ENCODE peak calls at places on chromosome 7, in six cellular contexts. N is GM23248; X is kidney; L is HepG2; K is GM12865; G is CD4-positive, alpha-beta memory T cell. D is an unnamed sample.

GRCh38 chr7:134691820-134692705 is 45.4 kb downstream of the BPGM start:
- DNase-seq in X (peak; percentile 74), L (no peak), G (no peak), K (no peak), N (peak; percentile 78), D (peak; percentile 77)

GRCh38 chr7:46003896-46004875 is 83.1 kb upstream of the IGFBP3 start:
- DNase-seq in G (no peak), L (no peak), X (no peak), N (peak; percentile 96), K (no peak), D (peak; percentile 56)

GRCh38 chr7:100400656-100401055 is 27.4 kb downstream of the PILRA start:
- DNase-seq in G (no peak), X (no peak), N (no peak), K (peak; percentile 48), L (peak; percentile 42), D (no peak)

GRCh38 chr7:85602196-85602595 is 415.3 kb upstream of the SEMA3D start:
- DNase-seq in G (no peak), X (no peak), N (peak; percentile 14), L (no peak), K (no peak), D (no peak)

GRCh38 chr7:46764100-46764941 is 817.6 kb downstream of the TNS3 start:
- DNase-seq in X (no peak), G (no peak), K (peak; percentile 69), L (no peak), N (peak; percentile 98), D (peak; percentile 92)

GRCh38 chr7:46179211-46179610 is 258.1 kb upstream of the IGFBP3 start:
- DNase-seq in X (no peak), G (no peak), K (no peak), L (no peak), N (peak; percentile 51), D (no peak)

GRCh38 chr7:98110249-98111022 is 3.8 kb downstream of the LMTK2 start:
- DNase-seq in X (no peak), L (peak; percentile 85), K (no peak), N (no peak), G (no peak), D (no peak)

GRCh38 chr7:106659369-106659962 is 1.5 kb downstream of the CCDC71L start:
- DNase-seq in N (no peak), X (no peak), L (no peak), K (peak; percentile 3), G (no peak), D (no peak)

GRCh38 chr7:38825721-38826440 is 83.1 kb downstream of the VPS41 start:
- DNase-seq in K (peak; percentile 9), L (no peak), G (no peak), X (no peak), N (peak; percentile 46), D (no peak)

GRCh38 chr7:122310119-122311021 is 5.8 kb upstream of the FEZF1 start:
- DNase-seq in N (peak; percentile 39), K (peak; percentile 43), G (no peak), X (no peak), L (no peak), D (no peak)
- H3K4me3 ChIP-seq in N (peak overlapping the region; percentile 64), K (peak overlapping the region; percentile 50), G (no peak overlapping the region), X (peak overlapping the region; percentile 25), L (peak overlapping the region; percentile 65), D (peak overlapping the region; percentile 40)

DNA sequence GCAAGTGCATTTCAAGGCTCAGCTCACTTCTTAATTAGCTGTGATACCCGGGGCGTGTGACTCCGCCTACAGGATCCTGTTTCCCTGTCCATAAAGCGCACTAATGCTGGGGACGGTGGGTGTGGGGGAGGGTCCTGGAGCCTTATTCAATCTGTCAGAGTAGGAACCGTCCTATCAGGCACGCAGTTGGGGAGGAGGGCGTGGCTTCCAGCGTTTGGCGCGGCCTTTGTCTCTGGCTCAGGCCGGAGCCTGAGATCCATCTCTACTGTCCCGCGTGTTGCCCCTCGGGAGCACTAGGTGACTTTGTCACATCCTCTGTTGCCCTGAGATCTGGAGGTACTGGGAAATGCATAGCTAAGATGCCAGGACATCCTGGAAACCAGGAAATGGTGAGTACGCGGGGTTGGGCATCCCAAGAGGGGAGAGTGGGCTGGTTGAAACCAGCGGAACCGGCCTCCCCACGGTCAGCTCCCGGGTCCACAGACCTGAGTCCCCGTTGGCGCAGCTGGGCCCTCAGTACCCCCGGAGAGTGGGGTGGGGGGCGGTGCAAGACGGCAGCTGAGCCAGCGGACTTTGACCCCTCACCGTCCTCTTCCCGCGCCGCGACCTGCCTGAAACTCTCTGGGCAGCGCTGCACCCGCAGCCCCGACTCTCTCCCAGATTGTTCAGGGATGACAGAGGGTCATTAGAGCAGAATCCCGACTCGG is 104.4 kb upstream of the ZNF92 start:
- DNase-seq in K (peak; percentile 84), G (no peak), N (peak; percentile 20), L (peak; percentile 90), X (peak; percentile 72), D (no peak)
- H3K4me3 ChIP-seq in K (peak overlapping the region; percentile 61), G (peak overlapping the region; percentile 8), N (peak overlapping the region; percentile 36), L (peak overlapping the region; percentile 97), X (peak overlapping the region; percentile 32), D (peak overlapping the region; percentile 29)

GRCh38 chr7:17279081-17279480 is 19.4 kb upstream of the AHR start:
- DNase-seq in N (no peak), X (no peak), L (no peak), G (no peak), K (no peak), D (no peak)

GRCh38 chr7:17274551-17275245 is 23.8 kb upstream of the AHR start:
- DNase-seq in G (no peak), X (no peak), K (no peak), L (no peak), N (peak; percentile 15), D (no peak)

DNA sequence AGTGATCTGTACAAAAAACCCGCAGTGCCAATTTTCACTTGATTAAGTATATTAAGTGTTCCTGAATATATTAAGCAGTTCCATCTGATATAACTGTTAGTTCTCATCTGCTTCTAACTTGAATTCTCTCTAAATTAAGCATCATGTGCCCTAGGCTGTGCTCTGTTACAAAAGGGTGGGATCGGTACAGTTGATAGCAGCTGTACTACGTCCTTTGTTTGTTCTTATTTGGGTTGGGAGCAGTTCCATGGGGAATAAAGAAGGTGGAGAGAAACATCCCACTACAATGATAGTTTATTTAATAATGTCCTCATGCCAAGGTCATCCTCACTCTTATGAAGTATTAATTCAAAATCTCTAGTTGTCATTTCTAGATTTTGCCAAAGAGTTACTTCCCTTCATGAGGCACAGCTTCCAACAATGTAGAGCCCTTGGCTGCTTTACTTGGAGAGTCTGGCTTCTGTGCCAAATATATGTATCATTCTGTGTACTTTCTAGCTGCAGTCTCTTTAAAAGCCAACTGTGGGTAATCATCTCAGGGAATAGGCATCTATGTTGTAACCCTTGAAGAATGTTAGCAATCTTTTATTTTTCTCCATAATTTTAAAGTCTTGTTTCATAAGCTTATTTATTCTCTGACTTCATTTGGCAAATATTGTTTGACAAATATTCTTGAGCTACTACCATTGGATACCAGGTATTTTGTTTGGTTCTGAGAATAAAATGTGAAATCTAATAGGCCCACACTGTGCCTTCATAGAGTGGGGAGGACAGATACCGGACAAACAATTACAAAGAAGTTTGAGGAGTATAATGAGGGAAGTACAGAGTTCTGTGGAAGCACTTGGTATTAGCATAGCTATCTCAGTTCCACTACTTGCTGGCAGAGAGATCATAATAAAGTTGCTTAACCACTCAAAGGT is 22.4 kb upstream of the AHR start:
- DNase-seq in N (peak; percentile 98), L (peak; percentile 68), G (no peak), K (no peak), X (no peak), D (peak; percentile 90)
- H3K4me3 ChIP-seq in N (peak overlapping the region; percentile 52), L (no peak overlapping the region), G (no peak overlapping the region), K (no peak overlapping the region), X (no peak overlapping the region), D (no peak overlapping the region)

DNA sequence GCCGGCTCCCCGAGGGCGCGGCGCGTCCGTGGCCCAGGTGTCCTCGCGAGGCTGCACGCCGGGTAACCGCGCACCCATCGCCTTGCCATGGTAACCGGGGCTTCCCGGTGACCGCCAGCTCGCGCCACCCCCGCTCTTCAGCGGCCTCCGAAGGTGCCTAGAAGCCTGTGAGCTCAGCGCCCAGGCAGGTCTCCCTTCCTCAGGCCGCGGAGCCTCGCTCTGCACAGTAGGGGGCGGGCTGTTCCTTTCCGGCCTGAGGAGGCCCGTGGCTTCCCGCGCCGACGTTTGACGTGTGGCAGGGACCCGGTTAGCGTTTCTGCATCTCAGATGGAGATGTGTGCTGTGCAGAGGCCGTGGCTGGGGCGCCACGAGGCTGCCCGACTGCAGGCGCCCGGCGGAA is 117.1 kb downstream of the DYNC2I1 start:
- DNase-seq in K (no peak), X (peak; percentile 69), L (no peak), G (peak; percentile 58), N (no peak), D (no peak)
- H3K4me3 ChIP-seq in K (no peak overlapping the region), X (no peak overlapping the region), L (no peak overlapping the region), G (no peak overlapping the region), N (no peak overlapping the region), D (no peak overlapping the region)

GRCh38 chr7:23472974-23473847 is 2.9 kb upstream of the IGF2BP3 start:
- DNase-seq in G (no peak), N (no peak), L (peak; percentile 32), X (no peak), K (no peak), D (no peak)

GRCh38 chr7:23472556-23472955 is 2.3 kb upstream of the IGF2BP3 start:
- DNase-seq in K (no peak), L (no peak), G (no peak), X (no peak), N (no peak), D (no peak)

GRCh38 chr7:23470290-23471089 is at the start of gene IGF2BP3:
- DNase-seq in N (peak; percentile 92), K (peak; percentile 96), L (peak; percentile 91), X (no peak), G (no peak), D (no peak)

GRCh38 chr7:23471090-23471859 is 984 bp upstream of the IGF2BP3 start:
- DNase-seq in X (no peak), K (peak; percentile 95), N (peak; percentile 79), G (no peak), L (peak; percentile 83), D (no peak)

DNA sequence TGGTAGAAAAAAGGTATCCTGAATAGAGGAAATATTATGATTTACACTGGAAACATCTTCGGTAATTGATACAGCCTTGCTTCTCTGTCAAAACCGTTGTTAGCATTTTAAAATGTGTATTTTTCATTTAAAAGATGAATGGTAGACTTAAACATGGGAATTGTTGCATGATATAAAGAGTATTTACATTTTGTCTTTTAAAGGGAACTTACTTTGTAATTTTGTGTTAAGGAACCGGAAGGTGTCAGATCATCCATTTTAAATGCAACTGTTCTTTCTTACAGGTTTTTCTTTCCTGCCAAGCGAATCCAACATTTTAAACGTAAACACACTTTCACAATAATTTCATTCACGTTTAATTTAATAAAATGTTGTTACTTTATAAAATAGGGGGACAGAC is 1.8 kb upstream of the IGF2BP3 start:
- DNase-seq in N (no peak), L (no peak), K (peak; percentile 55), G (no peak), X (no peak), D (no peak)
- H3K4me3 ChIP-seq in N (no peak overlapping the region), L (peak overlapping the region; percentile 86), K (peak overlapping the region; percentile 98), G (no peak overlapping the region), X (no peak overlapping the region), D (no peak overlapping the region)